ENCODE peak calls at places on chromosomes 2 and 18, in six cellular contexts. One of them, this sample, is unnamed.

GRCh38 chr18:63158012-63158631 is 161.4 kb downstream of the BCL2 start:
- DNase-seq in IMR-90: no peak
- DNase-seq in fibroblast of villous mesenchyme: no peak
- DNase-seq in neural progenitor cell: no peak
- DNase-seq in HAP-1: no peak
- DNase-seq in fibroblast of lung: no peak
- DNase-seq in this sample: no peak

GRCh38 chr18:74286106-74286856 is 5.5 kb downstream of the CYB5A start:
- DNase-seq in HAP-1: no peak
- DNase-seq in neural progenitor cell: no peak
- DNase-seq in fibroblast of lung: no peak
- DNase-seq in fibroblast of villous mesenchyme: no peak
- DNase-seq in IMR-90: peak
- DNase-seq in this sample: no peak

GRCh38 chr18:57210101-57210661 is 63.3 kb downstream of the BOD1L2 start:
- DNase-seq in IMR-90: peak
- DNase-seq in neural progenitor cell: peak
- DNase-seq in HAP-1: no peak
- DNase-seq in fibroblast of villous mesenchyme: peak
- DNase-seq in fibroblast of lung: peak
- DNase-seq in this sample: peak

GRCh38 chr2:30612371-30612770 is 165.3 kb downstream of the LCLAT1 start:
- DNase-seq in fibroblast of lung: peak
- DNase-seq in fibroblast of villous mesenchyme: no peak
- DNase-seq in neural progenitor cell: no peak
- DNase-seq in HAP-1: peak
- DNase-seq in IMR-90: no peak
- DNase-seq in this sample: no peak

GRCh38 chr2:10233131-10234012 is 69.3 kb upstream of the HPCAL1 start:
- DNase-seq in neural progenitor cell: no peak
- DNase-seq in HAP-1: no peak
- DNase-seq in fibroblast of lung: no peak
- DNase-seq in IMR-90: no peak
- DNase-seq in fibroblast of villous mesenchyme: no peak
- DNase-seq in this sample: no peak

GRCh38 chr2:160207804-160208661 is 8.0 kb upstream of the ITGB6 start:
- DNase-seq in fibroblast of lung: peak
- DNase-seq in IMR-90: peak
- DNase-seq in neural progenitor cell: peak
- DNase-seq in fibroblast of villous mesenchyme: peak
- DNase-seq in HAP-1: no peak
- DNase-seq in this sample: no peak

GRCh38 chr2:200466703-200467418 is 43.0 kb downstream of the KCTD18 start:
- DNase-seq in HAP-1: no peak
- DNase-seq in neural progenitor cell: no peak
- DNase-seq in fibroblast of lung: no peak
- DNase-seq in fibroblast of villous mesenchyme: peak
- DNase-seq in IMR-90: peak
- DNase-seq in this sample: no peak

GRCh38 chr2:18067980-18068379 is 189.5 kb downstream of the KCNS3 start:
- DNase-seq in HAP-1: no peak
- DNase-seq in IMR-90: no peak
- DNase-seq in neural progenitor cell: no peak
- DNase-seq in fibroblast of lung: no peak
- DNase-seq in fibroblast of villous mesenchyme: no peak
- DNase-seq in this sample: no peak

GRCh38 chr2:158202151-158202778 is 100.6 kb downstream of the UPP2 start:
- DNase-seq in IMR-90: no peak
- DNase-seq in neural progenitor cell: no peak
- DNase-seq in fibroblast of lung: peak
- DNase-seq in fibroblast of villous mesenchyme: no peak
- DNase-seq in HAP-1: no peak
- DNase-seq in this sample: no peak

GRCh38 chr18:76499596-76500340 is 4.7 kb upstream of the ZNF516 start:
- DNase-seq in fibroblast of villous mesenchyme: no peak
- DNase-seq in neural progenitor cell: peak
- DNase-seq in fibroblast of lung: no peak
- DNase-seq in IMR-90: no peak
- DNase-seq in HAP-1: peak
- DNase-seq in this sample: no peak

GRCh38 chr18:54946149-54946581 is 13.1 kb downstream of the CCDC68 start:
- DNase-seq in neural progenitor cell: no peak
- DNase-seq in fibroblast of villous mesenchyme: peak
- DNase-seq in HAP-1: no peak
- DNase-seq in fibroblast of lung: peak
- DNase-seq in IMR-90: peak
- DNase-seq in this sample: no peak
- H3K4me3 ChIP-seq in neural progenitor cell: no peak
- H3K4me3 ChIP-seq in fibroblast of villous mesenchyme: peak
- H3K4me3 ChIP-seq in HAP-1: peak
- H3K4me3 ChIP-seq in fibroblast of lung: peak
- H3K4me3 ChIP-seq in IMR-90: peak
- H3K4me3 ChIP-seq in this sample: no peak

GRCh38 chr2:68594674-68595492 is 48.5 kb upstream of the PROKR1 start:
- DNase-seq in IMR-90: peak
- DNase-seq in fibroblast of villous mesenchyme: peak
- DNase-seq in neural progenitor cell: peak
- DNase-seq in HAP-1: peak
- DNase-seq in fibroblast of lung: peak
- DNase-seq in this sample: peak
- H3K4me3 ChIP-seq in IMR-90: no peak
- H3K4me3 ChIP-seq in fibroblast of villous mesenchyme: no peak
- H3K4me3 ChIP-seq in neural progenitor cell: no peak
- H3K4me3 ChIP-seq in HAP-1: no peak
- H3K4me3 ChIP-seq in fibroblast of lung: no peak
- H3K4me3 ChIP-seq in this sample: no peak

DNA sequence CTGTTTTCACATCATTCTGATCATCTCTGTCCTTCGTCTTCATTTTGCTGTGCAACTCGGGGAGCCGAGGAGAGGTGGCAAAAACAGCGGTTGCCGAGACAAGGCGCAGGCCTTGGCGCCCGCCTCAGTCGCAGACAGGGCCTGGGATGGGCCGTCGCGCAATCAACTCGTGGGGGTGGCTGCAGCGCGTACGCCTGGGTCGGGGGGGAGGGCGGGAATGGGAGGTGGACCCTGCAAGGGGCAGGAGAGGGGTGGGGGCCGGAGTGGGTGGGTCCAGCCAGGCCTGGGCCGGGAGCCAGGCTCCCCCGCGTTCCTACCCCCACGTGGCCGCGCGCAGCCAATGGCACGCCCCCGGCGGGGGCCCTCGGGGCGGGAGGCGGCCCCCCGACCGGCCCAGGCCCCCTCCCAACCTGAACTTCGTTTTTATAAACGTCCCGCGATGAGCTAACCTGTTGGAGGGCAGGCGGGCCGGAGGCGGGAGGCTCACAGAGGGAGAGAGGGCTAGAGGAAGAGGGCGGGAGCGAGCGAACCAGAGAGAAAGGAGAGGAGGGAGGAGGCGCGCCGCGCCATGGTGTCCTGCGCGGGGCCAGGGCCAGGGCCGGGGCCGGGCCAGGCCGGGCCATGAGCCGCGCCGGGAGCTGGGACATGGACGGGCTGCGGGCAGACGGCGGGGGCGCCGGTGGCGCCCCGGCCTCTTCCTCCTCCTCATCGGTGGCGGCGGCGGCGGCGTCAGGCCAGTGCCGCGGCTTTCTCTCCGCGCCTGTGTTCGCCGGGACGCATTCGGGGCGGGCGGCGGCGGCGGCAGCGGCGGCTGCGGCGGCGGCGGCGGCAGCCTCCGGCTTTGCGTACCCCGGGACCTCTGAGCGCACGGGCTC is at the start of gene HOXD13:
- DNase-seq in HAP-1: peak
- DNase-seq in neural progenitor cell: peak
- DNase-seq in IMR-90: no peak
- DNase-seq in fibroblast of villous mesenchyme: no peak
- DNase-seq in fibroblast of lung: no peak
- DNase-seq in this sample: no peak
- H3K4me3 ChIP-seq in HAP-1: peak
- H3K4me3 ChIP-seq in neural progenitor cell: peak
- H3K4me3 ChIP-seq in IMR-90: peak
- H3K4me3 ChIP-seq in fibroblast of villous mesenchyme: peak
- H3K4me3 ChIP-seq in fibroblast of lung: no peak
- H3K4me3 ChIP-seq in this sample: peak

GRCh38 chr18:34358923-34359322 is 134.2 kb upstream of the NOL4 start:
- DNase-seq in IMR-90: no peak
- DNase-seq in fibroblast of villous mesenchyme: no peak
- DNase-seq in neural progenitor cell: no peak
- DNase-seq in fibroblast of lung: no peak
- DNase-seq in HAP-1: no peak
- DNase-seq in this sample: no peak
- H3K4me3 ChIP-seq in IMR-90: no peak
- H3K4me3 ChIP-seq in fibroblast of villous mesenchyme: no peak
- H3K4me3 ChIP-seq in neural progenitor cell: no peak
- H3K4me3 ChIP-seq in fibroblast of lung: no peak
- H3K4me3 ChIP-seq in HAP-1: no peak
- H3K4me3 ChIP-seq in this sample: no peak

DNA sequence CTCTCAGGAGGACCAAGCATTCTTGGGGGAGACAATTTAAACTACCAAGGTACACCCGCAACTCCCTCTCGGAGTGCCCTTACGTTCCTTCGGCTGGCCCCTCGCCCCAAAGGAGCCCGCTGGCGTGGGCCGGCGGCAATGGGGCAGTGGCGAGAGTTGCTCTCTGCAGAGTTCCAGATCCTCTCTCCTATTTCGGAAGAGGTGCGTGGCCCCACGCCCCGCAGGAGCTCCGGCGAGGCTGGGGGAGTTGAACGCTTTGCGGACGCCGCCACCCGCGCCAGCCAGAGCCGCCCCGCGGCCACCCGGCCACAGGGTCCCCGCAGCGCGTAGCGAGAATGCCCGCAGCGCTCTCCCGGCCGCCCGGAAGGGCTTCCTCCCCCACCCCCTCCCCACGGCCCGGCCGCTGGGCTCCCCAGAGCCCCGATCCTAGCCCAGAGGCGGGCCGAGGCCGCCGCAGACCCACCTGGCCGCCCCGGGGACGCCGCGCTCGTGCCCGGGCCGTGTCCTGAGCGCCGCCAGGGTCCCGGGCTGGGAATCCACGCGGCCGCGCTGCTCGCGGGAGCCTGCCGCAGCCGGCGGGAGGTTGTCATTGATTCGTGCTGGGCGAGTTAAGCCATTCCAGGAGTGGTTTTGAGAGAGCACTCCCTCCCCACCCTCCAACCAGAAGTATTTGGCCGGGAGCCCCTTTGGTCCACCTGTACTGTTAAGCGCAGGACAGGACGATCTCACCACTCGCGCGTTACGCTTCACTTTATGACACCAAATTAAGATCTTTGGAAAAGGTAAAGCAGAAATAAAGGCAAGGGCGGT is 206.3 kb upstream of the SMAD2 start:
- DNase-seq in fibroblast of lung: no peak
- DNase-seq in fibroblast of villous mesenchyme: no peak
- DNase-seq in neural progenitor cell: peak
- DNase-seq in IMR-90: no peak
- DNase-seq in HAP-1: no peak
- DNase-seq in this sample: no peak
- H3K4me3 ChIP-seq in fibroblast of lung: no peak
- H3K4me3 ChIP-seq in fibroblast of villous mesenchyme: peak
- H3K4me3 ChIP-seq in neural progenitor cell: peak
- H3K4me3 ChIP-seq in IMR-90: no peak
- H3K4me3 ChIP-seq in HAP-1: peak
- H3K4me3 ChIP-seq in this sample: peak

DNA sequence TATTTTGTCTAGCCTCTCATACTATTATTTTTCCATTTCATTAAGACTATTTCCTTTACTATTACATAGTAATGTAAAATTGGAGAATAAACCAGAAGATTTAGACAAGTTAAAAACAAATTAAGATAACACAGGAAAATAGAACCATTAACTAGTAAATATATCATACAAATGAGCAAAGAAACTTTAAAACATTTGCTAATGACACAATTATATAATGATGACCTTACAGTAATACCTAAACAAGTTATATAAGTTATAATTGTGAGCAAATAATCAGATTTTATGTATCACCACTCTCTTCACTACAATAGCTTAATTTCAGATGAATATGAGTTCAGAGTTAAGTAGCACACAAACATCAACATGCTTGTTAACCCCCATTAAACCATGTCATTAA is 72.6 kb upstream of the GRB14 start:
- DNase-seq in HAP-1: no peak
- DNase-seq in IMR-90: no peak
- DNase-seq in neural progenitor cell: no peak
- DNase-seq in fibroblast of lung: no peak
- DNase-seq in fibroblast of villous mesenchyme: no peak
- DNase-seq in this sample: no peak
- H3K4me3 ChIP-seq in HAP-1: no peak
- H3K4me3 ChIP-seq in IMR-90: no peak
- H3K4me3 ChIP-seq in neural progenitor cell: no peak
- H3K4me3 ChIP-seq in fibroblast of lung: no peak
- H3K4me3 ChIP-seq in fibroblast of villous mesenchyme: no peak
- H3K4me3 ChIP-seq in this sample: no peak

GRCh38 chr2:169840747-169841142 is 13.5 kb downstream of the UBR3 start:
- DNase-seq in fibroblast of villous mesenchyme: no peak
- DNase-seq in IMR-90: no peak
- DNase-seq in neural progenitor cell: no peak
- DNase-seq in HAP-1: no peak
- DNase-seq in fibroblast of lung: no peak
- DNase-seq in this sample: no peak
- H3K4me3 ChIP-seq in fibroblast of villous mesenchyme: no peak
- H3K4me3 ChIP-seq in IMR-90: no peak
- H3K4me3 ChIP-seq in neural progenitor cell: no peak
- H3K4me3 ChIP-seq in HAP-1: no peak
- H3K4me3 ChIP-seq in fibroblast of lung: no peak
- H3K4me3 ChIP-seq in this sample: no peak

DNA sequence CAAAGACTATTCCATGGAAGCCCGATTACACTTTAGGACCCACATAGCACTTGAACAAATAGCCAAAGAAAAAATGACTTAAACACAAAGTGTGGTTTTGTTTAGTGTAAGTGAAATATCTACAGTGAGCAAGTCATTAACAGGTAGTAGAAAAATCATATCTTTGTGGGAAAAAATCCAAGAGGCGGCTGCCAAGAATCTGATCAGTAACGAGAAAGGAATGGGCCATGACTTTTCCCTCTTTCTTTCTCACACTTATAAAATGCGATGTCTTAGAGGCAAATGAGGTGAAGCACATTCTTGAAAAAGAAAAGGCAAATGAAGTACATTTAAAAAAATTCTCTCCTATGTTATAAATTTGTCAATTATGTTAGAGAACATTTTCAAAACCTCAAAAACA is 12.9 kb upstream of the GEMIN6 start:
- DNase-seq in HAP-1: no peak
- DNase-seq in neural progenitor cell: no peak
- DNase-seq in IMR-90: peak
- DNase-seq in fibroblast of villous mesenchyme: peak
- DNase-seq in fibroblast of lung: peak
- DNase-seq in this sample: no peak
- H3K4me3 ChIP-seq in HAP-1: no peak
- H3K4me3 ChIP-seq in neural progenitor cell: no peak
- H3K4me3 ChIP-seq in IMR-90: no peak
- H3K4me3 ChIP-seq in fibroblast of villous mesenchyme: no peak
- H3K4me3 ChIP-seq in fibroblast of lung: no peak
- H3K4me3 ChIP-seq in this sample: no peak